ENCODE peak calls at places on chromosomes 3 and 15, in four cellular contexts. A is sigmoid colon, M is K562, B is transverse colon. V is an unnamed sample.

GRCh38 chr15:65334586-65335231 is 30.2 kb downstream of the RNU5B-1 start:
- DNase-seq in B (no peak), M (no peak), A (no peak), V (peak; percentile 44)

GRCh38 chr3:51686512-51687215 is 15.6 kb downstream of the TEX264 start:
- DNase-seq in M (peak; percentile 44), B (peak; percentile 57), A (no peak), V (peak; percentile 95)

GRCh38 chr3:125168711-125169410 is 43.7 kb downstream of the SLC12A8 start:
- DNase-seq in A (no peak), B (no peak), M (no peak), V (no peak)

GRCh38 chr3:45947361-45947760 is 4.1 kb downstream of the CXCR6 start:
- DNase-seq in M (no peak), B (no peak), A (no peak), V (no peak)

GRCh38 chr3:54188176-54188791 is 65.9 kb downstream of the CACNA2D3 start:
- DNase-seq in A (no peak), B (peak; percentile 38), M (peak; percentile 58), V (no peak)

GRCh38 chr15:68431792-68432401 is at the start of gene ITGA11:
- DNase-seq in M (peak; percentile 25), A (peak; percentile 74), B (peak; percentile 48), V (no peak)

GRCh38 chr3:148420251-148420650 is 277.5 kb upstream of the AGTR1 start:
- DNase-seq in B (no peak), A (no peak), M (no peak), V (no peak)

GRCh38 chr15:96234109-96234892 is 96.2 kb upstream of the NR2F2 start:
- DNase-seq in M (no peak), B (no peak), A (no peak), V (no peak)

GRCh38 chr3:44932271-44932670 is 43.7 kb downstream of the ZDHHC3 start:
- DNase-seq in B (no peak), A (no peak), M (no peak), V (no peak)

GRCh38 chr3:21750291-21750690 is 719 bp downstream of the ZNF385D start:
- DNase-seq in M (no peak), A (no peak), B (no peak), V (no peak)

GRCh38 chr3:71680588-71680987 is 44.6 kb downstream of the EIF4E3 start:
- DNase-seq in A (no peak), M (no peak), B (no peak), V (no peak)

GRCh38 chr3:53613111-53613510 is 118.7 kb downstream of the CACNA1D start:
- DNase-seq in M (no peak), A (no peak), B (no peak), V (no peak)

GRCh38 chr3:20096135-20096685 is 56.0 kb downstream of the KAT2B start:
- DNase-seq in B (no peak), M (no peak), A (no peak), V (no peak)

GRCh38 chr3:69181592-69182211 is 59.3 kb upstream of the LMOD3 start:
- DNase-seq in A (no peak), B (peak; percentile 20), M (no peak), V (no peak)

GRCh38 chr3:55485208-55485791 is 1.8 kb downstream of the WNT5A start:
- DNase-seq in M (peak; percentile 65), A (peak; percentile 91), B (peak; percentile 82), V (peak; percentile 86)

GRCh38 chr15:39270976-39271375 is 309.9 kb upstream of the THBS1 start:
- DNase-seq in M (no peak), B (no peak), A (no peak), V (no peak)

GRCh38 chr3:176479291-176479690 is 718.0 kb downstream of the TBL1XR1 start:
- DNase-seq in M (no peak), A (no peak), B (no peak), V (no peak)

GRCh38 chr3:124260206-124260915 is 268.4 kb upstream of the ROPN1 start:
- DNase-seq in M (no peak), B (no peak), A (peak; percentile 78), V (no peak)

GRCh38 chr3:112811917-112812660 is 34.6 kb downstream of the CD200R1L start:
- DNase-seq in M (no peak), B (no peak), A (peak; percentile 74), V (no peak)

GRCh38 chr15:42493694-42494093 is 1.7 kb upstream of the SNAP23 start:
- DNase-seq in B (no peak), M (no peak), A (no peak), V (no peak)

GRCh38 chr3:107431298-107432012 is 54.2 kb downstream of the CCDC54 start:
- DNase-seq in B (peak; percentile 68), M (peak; percentile 31), A (peak; percentile 86), V (peak; percentile 90)

GRCh38 chr3:195133462-195133861 is 137.5 kb downstream of the XXYLT1 start:
- DNase-seq in B (peak; percentile 60), M (no peak), A (peak; percentile 96), V (no peak)

GRCh38 chr3:53083949-53084309 is 38.1 kb upstream of the SFMBT1 start:
- DNase-seq in M (peak; percentile 39), A (no peak), B (no peak), V (no peak)

GRCh38 chr3:147419062-147419701 is 10.0 kb downstream of the ZIC1 start:
- DNase-seq in B (no peak), M (peak; percentile 81), A (no peak), V (no peak)

GRCh38 chr3:193190387-193190786 is 50.6 kb upstream of the PLAAT1 start:
- DNase-seq in M (no peak), A (no peak), B (no peak), V (no peak)

GRCh38 chr3:14929310-14930070 is 17.9 kb upstream of the NR2C2 start:
- DNase-seq in A (no peak), B (no peak), M (no peak), V (no peak)

GRCh38 chr15:37002041-37002689 is 98.2 kb downstream of the MEIS2 start:
- DNase-seq in A (no peak), B (no peak), M (peak; percentile 21), V (no peak)

GRCh38 chr3:149291178-149291577 is 42.3 kb downstream of the TM4SF18 start:
- DNase-seq in B (no peak), M (peak; percentile 72), A (no peak), V (no peak)

GRCh38 chr3:15295506-15295905 is 36.9 kb downstream of the SH3BP5 start:
- DNase-seq in A (peak; percentile 77), M (no peak), B (no peak), V (no peak)

GRCh38 chr3:48423883-48424695 is 5.8 kb downstream of the PLXNB1 start:
- DNase-seq in A (no peak), B (no peak), M (no peak), V (no peak)

GRCh38 chr3:38843898-38844297 is 27.9 kb upstream of the SCN10A start:
- DNase-seq in A (no peak), B (no peak), M (no peak), V (no peak)

GRCh38 chr3:5473471-5473870 is 286.0 kb downstream of the EDEM1 start:
- DNase-seq in A (no peak), B (no peak), M (no peak), V (no peak)

GRCh38 chr3:64888165-64888564 is 200.4 kb upstream of the ADAMTS9 start:
- DNase-seq in A (no peak), M (no peak), B (no peak), V (no peak)

GRCh38 chr15:69039516-69040225 is 25.2 kb downstream of the NOX5 start:
- DNase-seq in M (no peak), A (no peak), B (no peak), V (no peak)

DNA sequence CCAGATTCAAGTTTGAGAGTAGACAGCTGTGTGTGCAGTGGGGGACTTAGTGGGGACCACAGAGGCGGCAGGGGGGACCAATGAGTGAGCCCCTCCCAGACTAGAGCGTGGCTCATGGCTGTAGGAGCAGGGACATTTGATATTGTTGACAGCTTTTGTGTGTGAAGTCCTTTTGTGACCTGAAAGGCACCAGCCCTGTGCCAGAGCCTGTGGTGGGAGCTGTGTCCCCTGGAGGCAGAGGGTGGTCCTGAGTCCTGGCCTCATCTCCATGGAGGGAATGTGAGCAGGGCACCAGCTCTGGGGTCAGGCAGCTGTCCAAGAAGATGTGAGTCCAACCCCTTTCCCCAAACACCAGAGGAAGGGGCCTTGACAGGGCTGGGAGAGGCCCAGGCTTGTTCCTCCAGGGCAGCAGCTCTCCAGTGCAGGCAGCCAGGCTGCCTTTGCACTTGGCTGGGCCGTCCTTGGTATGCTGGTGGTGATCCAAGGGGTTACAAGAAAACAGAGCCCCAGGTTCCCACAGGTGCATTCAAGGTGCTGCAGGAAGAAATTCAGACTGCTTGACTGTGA is 10.1 kb upstream of the C3orf22 start:
- DNase-seq in B (no peak), M (no peak), A (no peak), V (no peak)
- H3K27me3 ChIP-seq in B (peaks cover 5% of the 10 kb centered on the region), M (peaks cover 16% of the 10 kb centered on the region), A (no peaks in the 10 kb centered on the region), V (no peaks in the 10 kb centered on the region)

GRCh38 chr3:11642455-11643162 is 1.1 kb downstream of the VGLL4 start:
- DNase-seq in M (peak; percentile 67), B (peak; percentile 71), A (peak; percentile 90), V (peak; percentile 95)
- TF ChIP-seq POLR2AphosphoS5 in M (no peak), B (peak; percentile 52), A (peak; percentile 62), V (peak; percentile 90)

DNA sequence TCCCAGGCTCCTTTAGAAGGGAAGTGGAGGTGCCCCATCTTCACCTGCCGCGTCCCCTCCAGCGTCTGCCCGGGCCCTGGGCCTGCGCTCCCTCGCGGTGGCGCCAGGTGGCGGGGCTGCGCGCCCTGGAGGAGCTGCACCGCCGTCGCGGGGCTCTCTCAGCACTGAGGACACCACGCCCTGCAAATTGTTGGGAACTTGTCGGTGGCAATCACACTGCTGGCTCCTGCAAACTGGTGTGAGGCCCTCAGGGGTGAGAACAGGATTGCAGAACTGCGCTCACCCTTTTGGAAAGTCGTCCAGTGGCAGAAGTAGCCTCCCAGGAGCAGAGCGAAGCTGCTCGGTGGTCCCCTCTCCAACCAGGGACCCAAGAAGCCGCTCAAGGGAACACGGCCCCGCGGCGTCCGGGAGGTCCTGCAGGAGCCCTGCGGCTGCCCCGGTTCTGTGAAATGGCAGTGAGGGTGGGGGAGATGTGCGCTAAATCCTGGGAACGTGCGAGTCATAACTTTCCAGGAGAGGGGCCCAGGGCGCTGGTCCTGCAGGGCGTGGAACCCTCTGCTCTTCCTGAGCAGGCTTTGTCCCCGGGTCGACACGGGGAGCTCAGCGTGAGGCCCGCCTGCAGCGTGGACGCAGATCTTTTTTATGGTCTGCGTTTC is 995 bp upstream of the LRRK1 start:
- DNase-seq in M (peak; percentile 75), B (peak; percentile 90), A (peak; percentile 90), V (peak; percentile 97)
- TF ChIP-seq POLR2A in M (no peak), B (peak; percentile 48), A (no peak), V (no peak)

DNA sequence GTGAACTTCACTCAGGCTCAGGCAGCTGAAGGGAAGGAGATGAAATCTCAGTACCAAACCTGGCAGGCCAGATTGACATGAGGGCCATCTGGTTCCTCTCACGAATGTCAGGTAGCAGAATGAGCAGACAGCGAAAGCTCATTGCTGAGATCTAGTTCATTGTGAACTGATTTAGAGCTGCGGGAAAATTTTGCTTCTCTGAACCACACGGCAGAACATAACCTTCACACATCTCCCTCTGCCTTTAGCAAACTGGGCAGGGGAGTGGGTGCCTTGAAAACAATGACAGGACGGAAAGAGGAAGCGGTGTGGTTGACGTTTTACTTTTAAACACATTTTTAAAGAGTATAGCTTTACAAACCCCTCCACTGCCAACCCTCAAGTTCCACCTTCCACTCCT is 26.2 kb upstream of the GOLGA8B start:
- DNase-seq in A (no peak), B (no peak), M (no peak), V (no peak)
- H3K27me3 ChIP-seq in A (no peaks in the 10 kb centered on the region), B (peaks cover 6% of the 10 kb centered on the region), M (no peaks in the 10 kb centered on the region), V (peaks cover 3% of the 10 kb centered on the region)

GRCh38 chr15:74545776-74546656 is 5.0 kb downstream of the ARID3B start:
- DNase-seq in B (peak; percentile 96), A (peak; percentile 98), M (peak; percentile 94), V (peak; percentile 93)
- TF ChIP-seq POLR2AphosphoS5 in B (peak; percentile 86), A (peak; percentile 91), M (peak; percentile 94), V (peak; percentile 98)

GRCh38 chr15:31214864-31215489 is 111.7 kb upstream of the KLF13 start:
- DNase-seq in B (peak; percentile 49), A (peak; percentile 89), M (no peak), V (peak; percentile 84)
- TF ChIP-seq POLR2A in B (no peak), A (no peak), M (no peak), V (no peak)

GRCh38 chr15:34793901-34794300 is 1.4 kb downstream of the ACTC1 start:
- DNase-seq in A (no peak), M (no peak), B (no peak), V (no peak)
- H3K27me3 ChIP-seq in A (no peaks in the 10 kb centered on the region), M (peaks cover 29% of the 10 kb centered on the region), B (peaks cover 25% of the 10 kb centered on the region), V (peaks cover 10% of the 10 kb centered on the region)